ENCODE peak calls at places on chromosomes 3 and 15, in nine cellular contexts. One of them, this sample, is unnamed.

GRCh38 chr3:47984089-47984759 is 32.0 kb downstream of the MAP4 start:
- DNase-seq in transverse colon: no peak
- DNase-seq in psoas muscle: no peak
- DNase-seq in GM12865: no peak
- DNase-seq in epithelial cell of esophagus: peak; percentile 42
- DNase-seq in heart left ventricle: no peak
- DNase-seq in left ventricle myocardium inferior: no peak
- DNase-seq in brain microvascular endothelial cell: peak; percentile 73
- DNase-seq in AG04450: peak; percentile 42
- DNase-seq in this sample: no peak

GRCh38 chr15:24068102-24068501 is 381.0 kb upstream of the NDN start:
- DNase-seq in transverse colon: peak; percentile 60
- DNase-seq in psoas muscle: no peak
- DNase-seq in GM12865: no peak
- DNase-seq in epithelial cell of esophagus: no peak
- DNase-seq in heart left ventricle: no peak
- DNase-seq in left ventricle myocardium inferior: no peak
- DNase-seq in brain microvascular endothelial cell: no peak
- DNase-seq in AG04450: no peak
- DNase-seq in this sample: no peak

GRCh38 chr15:35092846-35093245 is 7.8 kb upstream of the NANOGP8 start:
- DNase-seq in transverse colon: no peak
- DNase-seq in psoas muscle: no peak
- DNase-seq in GM12865: no peak
- DNase-seq in epithelial cell of esophagus: no peak
- DNase-seq in heart left ventricle: no peak
- DNase-seq in left ventricle myocardium inferior: no peak
- DNase-seq in brain microvascular endothelial cell: no peak
- DNase-seq in AG04450: no peak
- DNase-seq in this sample: peak; percentile 42

GRCh38 chr3:39107874-39108308 is 411 bp downstream of the TTC21A start:
- DNase-seq in transverse colon: no peak
- DNase-seq in psoas muscle: no peak
- DNase-seq in GM12865: no peak
- DNase-seq in epithelial cell of esophagus: no peak
- DNase-seq in heart left ventricle: no peak
- DNase-seq in left ventricle myocardium inferior: no peak
- DNase-seq in brain microvascular endothelial cell: no peak
- DNase-seq in AG04450: no peak
- DNase-seq in this sample: no peak

GRCh38 chr3:22713936-22714335 is 489.2 kb upstream of the UBE2E2 start:
- DNase-seq in transverse colon: no peak
- DNase-seq in psoas muscle: no peak
- DNase-seq in GM12865: no peak
- DNase-seq in epithelial cell of esophagus: peak; percentile 96
- DNase-seq in heart left ventricle: no peak
- DNase-seq in left ventricle myocardium inferior: no peak
- DNase-seq in brain microvascular endothelial cell: peak; percentile 94
- DNase-seq in AG04450: no peak
- DNase-seq in this sample: no peak

GRCh38 chr3:43997788-43998373 is 243.8 kb upstream of the TOPAZ1 start:
- DNase-seq in transverse colon: no peak
- DNase-seq in psoas muscle: no peak
- DNase-seq in GM12865: peak; percentile 45
- DNase-seq in epithelial cell of esophagus: no peak
- DNase-seq in heart left ventricle: no peak
- DNase-seq in left ventricle myocardium inferior: no peak
- DNase-seq in brain microvascular endothelial cell: no peak
- DNase-seq in AG04450: no peak
- DNase-seq in this sample: no peak

GRCh38 chr3:62582495-62583172 is 209.3 kb upstream of the FEZF2 start:
- DNase-seq in transverse colon: no peak
- DNase-seq in psoas muscle: no peak
- DNase-seq in GM12865: no peak
- DNase-seq in epithelial cell of esophagus: no peak
- DNase-seq in heart left ventricle: no peak
- DNase-seq in left ventricle myocardium inferior: no peak
- DNase-seq in brain microvascular endothelial cell: no peak
- DNase-seq in AG04450: no peak
- DNase-seq in this sample: no peak

GRCh38 chr3:152638707-152639450 is 196.1 kb upstream of the P2RY1 start:
- DNase-seq in transverse colon: no peak
- DNase-seq in psoas muscle: no peak
- DNase-seq in GM12865: no peak
- DNase-seq in epithelial cell of esophagus: peak; percentile 83
- DNase-seq in heart left ventricle: no peak
- DNase-seq in left ventricle myocardium inferior: no peak
- DNase-seq in brain microvascular endothelial cell: no peak
- DNase-seq in AG04450: no peak
- DNase-seq in this sample: no peak

GRCh38 chr3:183800221-183800863 is 25.0 kb downstream of the MAP6D1 start:
- DNase-seq in transverse colon: no peak
- DNase-seq in psoas muscle: no peak
- DNase-seq in GM12865: no peak
- DNase-seq in epithelial cell of esophagus: no peak
- DNase-seq in heart left ventricle: no peak
- DNase-seq in left ventricle myocardium inferior: no peak
- DNase-seq in brain microvascular endothelial cell: no peak
- DNase-seq in AG04450: no peak
- DNase-seq in this sample: no peak

GRCh38 chr15:62462721-62463120 is 297.6 kb upstream of the C2CD4B start:
- DNase-seq in transverse colon: no peak
- DNase-seq in psoas muscle: no peak
- DNase-seq in GM12865: no peak
- DNase-seq in epithelial cell of esophagus: no peak
- DNase-seq in heart left ventricle: no peak
- DNase-seq in left ventricle myocardium inferior: no peak
- DNase-seq in brain microvascular endothelial cell: no peak
- DNase-seq in AG04450: no peak
- DNase-seq in this sample: no peak

GRCh38 chr3:119937229-119937628 is 155.3 kb downstream of the NR1I2 start:
- DNase-seq in transverse colon: no peak
- DNase-seq in psoas muscle: no peak
- DNase-seq in GM12865: peak; percentile 88
- DNase-seq in epithelial cell of esophagus: no peak
- DNase-seq in heart left ventricle: no peak
- DNase-seq in left ventricle myocardium inferior: no peak
- DNase-seq in brain microvascular endothelial cell: no peak
- DNase-seq in AG04450: no peak
- DNase-seq in this sample: no peak

GRCh38 chr3:172658344-172659245 is 52.3 kb downstream of the NCEH1 start:
- DNase-seq in transverse colon: no peak
- DNase-seq in psoas muscle: no peak
- DNase-seq in GM12865: no peak
- DNase-seq in epithelial cell of esophagus: peak; percentile 80
- DNase-seq in heart left ventricle: no peak
- DNase-seq in left ventricle myocardium inferior: no peak
- DNase-seq in brain microvascular endothelial cell: peak; percentile 100
- DNase-seq in AG04450: peak; percentile 94
- DNase-seq in this sample: no peak

GRCh38 chr3:151581046-151581445 is 120.2 kb upstream of the IGSF10 start:
- DNase-seq in transverse colon: no peak
- DNase-seq in psoas muscle: no peak
- DNase-seq in GM12865: no peak
- DNase-seq in epithelial cell of esophagus: no peak
- DNase-seq in heart left ventricle: no peak
- DNase-seq in left ventricle myocardium inferior: no peak
- DNase-seq in brain microvascular endothelial cell: peak; percentile 13
- DNase-seq in AG04450: no peak
- DNase-seq in this sample: no peak

GRCh38 chr3:46930945-46931403 is 45.6 kb downstream of the CCDC12 start:
- DNase-seq in transverse colon: no peak
- DNase-seq in psoas muscle: no peak
- DNase-seq in GM12865: peak; percentile 68
- DNase-seq in epithelial cell of esophagus: no peak
- DNase-seq in heart left ventricle: no peak
- DNase-seq in left ventricle myocardium inferior: no peak
- DNase-seq in brain microvascular endothelial cell: no peak
- DNase-seq in AG04450: no peak
- DNase-seq in this sample: peak; percentile 71

GRCh38 chr3:25604107-25604805 is 60.5 kb downstream of the TOP2B start:
- DNase-seq in transverse colon: no peak
- DNase-seq in psoas muscle: no peak
- DNase-seq in GM12865: no peak
- DNase-seq in epithelial cell of esophagus: peak; percentile 54
- DNase-seq in heart left ventricle: no peak
- DNase-seq in left ventricle myocardium inferior: no peak
- DNase-seq in brain microvascular endothelial cell: peak; percentile 85
- DNase-seq in AG04450: peak; percentile 33
- DNase-seq in this sample: no peak

GRCh38 chr3:11721114-11721440 is 77.4 kb upstream of the VGLL4 start:
- DNase-seq in transverse colon: no peak
- DNase-seq in psoas muscle: no peak
- DNase-seq in GM12865: no peak
- DNase-seq in epithelial cell of esophagus: no peak
- DNase-seq in heart left ventricle: no peak
- DNase-seq in left ventricle myocardium inferior: no peak
- DNase-seq in brain microvascular endothelial cell: no peak
- DNase-seq in AG04450: no peak
- DNase-seq in this sample: no peak
- H3K4me3 ChIP-seq in transverse colon: peak overlapping the region; percentile 95
- H3K4me3 ChIP-seq in psoas muscle: peak overlapping the region; percentile 90
- H3K4me3 ChIP-seq in GM12865: peak overlapping the region; percentile 67
- H3K4me3 ChIP-seq in epithelial cell of esophagus: peak overlapping the region; percentile 70
- H3K4me3 ChIP-seq in heart left ventricle: peak overlapping the region; percentile 90
- H3K4me3 ChIP-seq in left ventricle myocardium inferior: peak overlapping the region; percentile 81
- H3K4me3 ChIP-seq in brain microvascular endothelial cell: no peak overlapping the region
- H3K4me3 ChIP-seq in AG04450: no peak overlapping the region
- H3K4me3 ChIP-seq in this sample: peak overlapping the region; percentile 60

GRCh38 chr15:56356616-56357015 is 8.6 kb upstream of the TEX9 start:
- DNase-seq in transverse colon: no peak
- DNase-seq in psoas muscle: no peak
- DNase-seq in GM12865: peak; percentile 51
- DNase-seq in epithelial cell of esophagus: peak; percentile 40
- DNase-seq in heart left ventricle: no peak
- DNase-seq in left ventricle myocardium inferior: no peak
- DNase-seq in brain microvascular endothelial cell: peak; percentile 17
- DNase-seq in AG04450: no peak
- DNase-seq in this sample: no peak

GRCh38 chr15:56353119-56353518 is 12.1 kb upstream of the TEX9 start:
- DNase-seq in transverse colon: no peak
- DNase-seq in psoas muscle: no peak
- DNase-seq in GM12865: no peak
- DNase-seq in epithelial cell of esophagus: no peak
- DNase-seq in heart left ventricle: no peak
- DNase-seq in left ventricle myocardium inferior: no peak
- DNase-seq in brain microvascular endothelial cell: no peak
- DNase-seq in AG04450: no peak
- DNase-seq in this sample: no peak

GRCh38 chr15:56353740-56354139 is 11.5 kb upstream of the TEX9 start:
- DNase-seq in transverse colon: no peak
- DNase-seq in psoas muscle: no peak
- DNase-seq in GM12865: no peak
- DNase-seq in epithelial cell of esophagus: no peak
- DNase-seq in heart left ventricle: no peak
- DNase-seq in left ventricle myocardium inferior: no peak
- DNase-seq in brain microvascular endothelial cell: no peak
- DNase-seq in AG04450: no peak
- DNase-seq in this sample: no peak

GRCh38 chr15:56361978-56362377 is 3.2 kb upstream of the TEX9 start:
- DNase-seq in transverse colon: no peak
- DNase-seq in psoas muscle: no peak
- DNase-seq in GM12865: no peak
- DNase-seq in epithelial cell of esophagus: no peak
- DNase-seq in heart left ventricle: no peak
- DNase-seq in left ventricle myocardium inferior: no peak
- DNase-seq in brain microvascular endothelial cell: no peak
- DNase-seq in AG04450: no peak
- DNase-seq in this sample: no peak

GRCh38 chr15:56358604-56359003 is 6.6 kb upstream of the TEX9 start:
- DNase-seq in transverse colon: no peak
- DNase-seq in psoas muscle: no peak
- DNase-seq in GM12865: no peak
- DNase-seq in epithelial cell of esophagus: no peak
- DNase-seq in heart left ventricle: no peak
- DNase-seq in left ventricle myocardium inferior: no peak
- DNase-seq in brain microvascular endothelial cell: no peak
- DNase-seq in AG04450: no peak
- DNase-seq in this sample: no peak
- TF ChIP-seq CTCF in transverse colon: no peak
- TF ChIP-seq CTCF in psoas muscle: no peak
- TF ChIP-seq CTCF in GM12865: no peak
- TF ChIP-seq CTCF in epithelial cell of esophagus: no peak
- TF ChIP-seq CTCF in heart left ventricle: no peak
- TF ChIP-seq CTCF in left ventricle myocardium inferior: no peak
- TF ChIP-seq CTCF in brain microvascular endothelial cell: no peak
- TF ChIP-seq CTCF in AG04450: no peak
- TF ChIP-seq CTCF in this sample: no peak

GRCh38 chr15:90386221-90386620 is 1.8 kb upstream of the IQGAP1 start:
- DNase-seq in transverse colon: no peak
- DNase-seq in psoas muscle: no peak
- DNase-seq in GM12865: no peak
- DNase-seq in epithelial cell of esophagus: no peak
- DNase-seq in heart left ventricle: no peak
- DNase-seq in left ventricle myocardium inferior: no peak
- DNase-seq in brain microvascular endothelial cell: no peak
- DNase-seq in AG04450: no peak
- DNase-seq in this sample: no peak

GRCh38 chr15:90379263-90379662 is 8.8 kb upstream of the IQGAP1 start:
- DNase-seq in transverse colon: no peak
- DNase-seq in psoas muscle: no peak
- DNase-seq in GM12865: no peak
- DNase-seq in epithelial cell of esophagus: no peak
- DNase-seq in heart left ventricle: no peak
- DNase-seq in left ventricle myocardium inferior: no peak
- DNase-seq in brain microvascular endothelial cell: no peak
- DNase-seq in AG04450: no peak
- DNase-seq in this sample: no peak

GRCh38 chr15:90381515-90381914 is 6.5 kb upstream of the IQGAP1 start:
- DNase-seq in transverse colon: no peak
- DNase-seq in psoas muscle: no peak
- DNase-seq in GM12865: no peak
- DNase-seq in epithelial cell of esophagus: no peak
- DNase-seq in heart left ventricle: no peak
- DNase-seq in left ventricle myocardium inferior: no peak
- DNase-seq in brain microvascular endothelial cell: no peak
- DNase-seq in AG04450: no peak
- DNase-seq in this sample: no peak

GRCh38 chr15:90387534-90388461 is at the start of gene IQGAP1:
- DNase-seq in transverse colon: peak; percentile 98
- DNase-seq in psoas muscle: peak; percentile 97
- DNase-seq in GM12865: peak; percentile 98
- DNase-seq in epithelial cell of esophagus: peak; percentile 97
- DNase-seq in heart left ventricle: peak; percentile 98
- DNase-seq in left ventricle myocardium inferior: peak; percentile 97
- DNase-seq in brain microvascular endothelial cell: peak; percentile 94
- DNase-seq in AG04450: peak; percentile 90
- DNase-seq in this sample: peak; percentile 99

GRCh38 chr15:90382305-90382704 is 5.7 kb upstream of the IQGAP1 start:
- DNase-seq in transverse colon: no peak
- DNase-seq in psoas muscle: no peak
- DNase-seq in GM12865: no peak
- DNase-seq in epithelial cell of esophagus: peak; percentile 51
- DNase-seq in heart left ventricle: no peak
- DNase-seq in left ventricle myocardium inferior: no peak
- DNase-seq in brain microvascular endothelial cell: no peak
- DNase-seq in AG04450: no peak
- DNase-seq in this sample: no peak
- H3K4me3 ChIP-seq in transverse colon: no peak overlapping the region
- H3K4me3 ChIP-seq in psoas muscle: no peak overlapping the region
- H3K4me3 ChIP-seq in GM12865: no peak overlapping the region
- H3K4me3 ChIP-seq in epithelial cell of esophagus: no peak overlapping the region
- H3K4me3 ChIP-seq in heart left ventricle: no peak overlapping the region
- H3K4me3 ChIP-seq in left ventricle myocardium inferior: no peak overlapping the region
- H3K4me3 ChIP-seq in brain microvascular endothelial cell: no peak overlapping the region
- H3K4me3 ChIP-seq in AG04450: no peak overlapping the region
- H3K4me3 ChIP-seq in this sample: no peak overlapping the region

GRCh38 chr3:129690963-129691362 is 84.5 kb upstream of the PLXND1 start:
- DNase-seq in transverse colon: no peak
- DNase-seq in psoas muscle: no peak
- DNase-seq in GM12865: no peak
- DNase-seq in epithelial cell of esophagus: no peak
- DNase-seq in heart left ventricle: no peak
- DNase-seq in left ventricle myocardium inferior: no peak
- DNase-seq in brain microvascular endothelial cell: no peak
- DNase-seq in AG04450: no peak
- DNase-seq in this sample: no peak
- TF ChIP-seq CTCF in transverse colon: no peak
- TF ChIP-seq CTCF in psoas muscle: no peak
- TF ChIP-seq CTCF in GM12865: no peak
- TF ChIP-seq CTCF in epithelial cell of esophagus: no peak
- TF ChIP-seq CTCF in heart left ventricle: no peak
- TF ChIP-seq CTCF in left ventricle myocardium inferior: no peak
- TF ChIP-seq CTCF in brain microvascular endothelial cell: no peak
- TF ChIP-seq CTCF in AG04450: no peak
- TF ChIP-seq CTCF in this sample: no peak